ENCODE peak calls at places on chromosome 11, in five cellular contexts. N is K562, G is GM12891, M is H1, S is HepG2. E is an unnamed sample.
A peak's percentile ranks its signal among the peaks of the same experiment; 100 is the strongest.

GRCh38 chr11:36123353-36124220 is 165.6 kb downstream of the COMMD9 start:
- DNase-seq in M (no peak), G (no peak), N (no peak), S (no peak), E (no peak)

GRCh38 chr11:130531061-130531460 is 82.6 kb downstream of the ADAMTS15 start:
- DNase-seq in S (no peak), M (no peak), G (no peak), N (no peak), E (no peak)

GRCh38 chr11:45393826-45394225 is 107.7 kb upstream of the SYT13 start:
- DNase-seq in S (no peak), G (no peak), N (no peak), M (no peak), E (no peak)

GRCh38 chr11:96179905-96180304 is 163.1 kb downstream of the MAML2 start:
- DNase-seq in G (no peak), S (no peak), N (no peak), M (no peak), E (no peak)

GRCh38 chr11:93528757-93529639 is 14.2 kb downstream of the SMCO4 start:
- DNase-seq in G (no peak), N (no peak), S (no peak), M (no peak), E (no peak)

GRCh38 chr11:65573391-65574146 is 1.2 kb downstream of the FAM89B start:
- DNase-seq in M (no peak), N (no peak), S (no peak), G (no peak), E (no peak)

GRCh38 chr11:80960331-80961095 is 1519.7 kb upstream of the TENM4 start:
- DNase-seq in N (no peak), M (no peak), S (no peak), G (no peak), E (no peak)

GRCh38 chr11:1471736-1472135 is 14.8 kb downstream of the MOB2 start:
- DNase-seq in M (no peak), G (no peak), S (no peak), N (no peak), E (no peak)

GRCh38 chr11:2891901-2892214 is 6.3 kb upstream of the CDKN1C start:
- DNase-seq in M (no peak), G (no peak), S (peak; percentile 30), N (no peak), E (no peak)

GRCh38 chr11:134384406-134384805 is 27.6 kb downstream of the B3GAT1 start:
- DNase-seq in N (no peak), S (no peak), M (no peak), G (no peak), E (no peak)

GRCh38 chr11:110738641-110739040 is 26.4 kb upstream of the ARHGAP20 start:
- DNase-seq in S (no peak), M (no peak), G (no peak), N (no peak), E (no peak)

GRCh38 chr11:114219559-114220349 is 76.4 kb upstream of the NNMT start:
- DNase-seq in S (no peak), G (no peak), N (peak; percentile 62), M (no peak), E (no peak)

GRCh38 chr11:84289381-84289906 is 1003.3 kb upstream of the CCDC90B start:
- DNase-seq in N (no peak), G (peak; percentile 6), M (no peak), S (no peak), E (no peak)

GRCh38 chr11:2825886-2826678 is 59.5 kb downstream of the CDKN1C start:
- DNase-seq in M (peak; percentile 31), N (no peak), S (peak; percentile 60), G (no peak), E (no peak)

GRCh38 chr11:122170815-122171475 is 54.9 kb upstream of the BLID start:
- DNase-seq in S (no peak), G (no peak), M (no peak), N (no peak), E (no peak)

GRCh38 chr11:109303342-109303741 is 118.6 kb upstream of the C11orf87 start:
- DNase-seq in M (no peak), G (no peak), N (no peak), S (no peak), E (no peak)

GRCh38 chr11:127106142-127106541 is 105.6 kb upstream of the KIRREL3 start:
- DNase-seq in M (no peak), G (no peak), N (no peak), S (no peak), E (no peak)

GRCh38 chr11:123569387-123569786 is 85.0 kb downstream of the SCN3B start:
- DNase-seq in N (no peak), G (no peak), S (no peak), M (no peak), E (no peak)

GRCh38 chr11:112478806-112479205 is 218.1 kb upstream of the PLET1 start:
- DNase-seq in G (no peak), N (no peak), S (no peak), M (no peak), E (no peak)

GRCh38 chr11:104118105-104118762 is 45.7 kb downstream of the PDGFD start:
- DNase-seq in N (no peak), G (no peak), M (no peak), S (no peak), E (no peak)

GRCh38 chr11:77090373-77091111 is 12.1 kb upstream of the OMP start:
- DNase-seq in N (no peak), G (no peak), S (no peak), M (no peak), E (no peak)

GRCh38 chr11:57641426-57641825 is 8.3 kb downstream of the YPEL4 start:
- DNase-seq in N (peak; percentile 52), G (no peak), S (peak; percentile 47), M (no peak), E (no peak)

GRCh38 chr11:46762248-46762647 is 43.2 kb downstream of the F2 start:
- DNase-seq in N (no peak), G (no peak), M (no peak), S (no peak), E (no peak)

GRCh38 chr11:104254347-104254746 is 90.4 kb upstream of the PDGFD start:
- DNase-seq in S (peak; percentile 24), N (peak; percentile 14), M (peak; percentile 65), G (peak; percentile 1), E (no peak)

GRCh38 chr11:76216536-76217326 is 10.4 kb upstream of the WNT11 start:
- DNase-seq in N (no peak), S (no peak), M (no peak), G (no peak), E (no peak)

GRCh38 chr11:67698247-67698646 is 23.8 kb upstream of the ALDH3B2 start:
- DNase-seq in S (peak; percentile 49), N (peak; percentile 30), M (no peak), G (no peak), E (peak; percentile 20)

GRCh38 chr11:73227571-73228211 is 9.6 kb downstream of the P2RY2 start:
- DNase-seq in M (no peak), S (no peak), G (no peak), N (peak; percentile 39), E (no peak)

DNA sequence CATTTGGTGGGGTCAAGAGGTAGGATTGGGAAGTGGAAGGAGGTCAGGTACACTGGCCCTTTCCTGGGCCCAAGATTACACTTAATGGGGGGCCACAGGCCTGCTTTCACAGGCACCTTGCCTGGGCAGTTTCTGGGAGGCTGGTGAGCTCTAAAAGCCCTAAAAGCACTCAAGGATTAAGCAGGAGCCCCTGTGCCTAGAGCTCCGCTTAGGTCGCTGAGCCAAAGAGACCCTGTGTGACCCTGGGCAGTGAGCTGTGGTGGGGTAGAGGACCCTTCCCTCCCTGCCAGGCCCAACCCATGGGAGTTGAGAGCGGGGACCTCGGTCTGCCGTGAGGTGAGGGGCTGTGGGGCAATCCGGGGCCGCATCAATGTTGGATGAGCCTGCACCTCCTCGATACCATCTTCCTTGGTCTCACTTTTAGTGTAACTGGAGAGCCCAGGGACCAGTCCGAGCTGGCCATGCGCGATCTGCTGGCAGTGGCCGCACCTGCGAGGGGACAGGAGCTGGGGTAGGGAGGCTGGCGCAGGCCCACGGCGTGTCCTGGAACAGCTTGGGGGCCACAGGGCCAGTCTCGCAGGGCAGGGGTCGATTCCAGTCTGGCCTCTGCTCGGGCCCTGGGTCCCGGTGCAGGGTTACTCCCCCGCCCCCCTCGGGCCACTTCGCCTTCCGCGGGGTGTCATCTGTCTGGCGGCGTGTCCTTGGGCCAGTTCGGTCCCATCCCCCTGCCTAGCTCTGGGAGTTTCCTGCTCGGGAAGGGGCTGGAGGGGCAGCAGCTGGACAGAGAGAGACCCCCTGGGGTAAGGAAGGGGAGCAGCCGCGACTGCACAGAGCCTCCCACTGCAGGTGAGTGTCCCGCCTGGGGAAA is 44.3 kb downstream of the EIF3F start:
- DNase-seq in M (no peak), G (no peak), N (no peak), S (no peak), E (no peak)
- TF ChIP-seq POLR2AphosphoS5 in M (no peak), G (no peak), N (no peak), S (no peak), E (no peak)

DNA sequence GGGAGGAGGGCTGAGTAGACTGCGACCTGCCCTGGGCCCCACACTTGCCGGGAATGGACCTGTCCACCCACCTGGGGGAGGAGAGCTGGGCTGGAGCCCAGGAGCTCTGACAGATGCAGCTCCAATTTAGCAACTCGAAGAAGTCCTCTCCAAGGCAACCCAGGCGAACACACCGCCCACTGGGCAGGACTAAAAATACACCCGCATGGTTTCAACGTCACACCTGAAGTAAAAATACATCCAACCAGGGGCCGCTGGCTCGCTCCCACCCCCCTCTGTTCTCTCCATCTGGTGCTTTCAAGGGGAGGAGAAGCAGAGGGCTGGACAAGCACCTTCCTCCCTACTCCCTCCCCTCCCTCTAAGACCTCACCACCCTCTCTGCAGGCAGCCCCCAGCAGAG is 119.9 kb downstream of the FEZ1 start:
- DNase-seq in S (no peak), M (no peak), N (no peak), G (no peak), E (no peak)
- TF ChIP-seq TAF1 in S (no peak), M (no peak), N (no peak), G (no peak), E (no peak)

GRCh38 chr11:118247041-118247440 is 5.1 kb downstream of the MPZL3 start:
- DNase-seq in G (no peak), M (no peak), S (peak; percentile 60), N (no peak), E (no peak)

GRCh38 chr11:118252688-118253087 is 523 bp upstream of the MPZL3 start:
- DNase-seq in N (no peak), G (no peak), S (no peak), M (no peak), E (no peak)

DNA sequence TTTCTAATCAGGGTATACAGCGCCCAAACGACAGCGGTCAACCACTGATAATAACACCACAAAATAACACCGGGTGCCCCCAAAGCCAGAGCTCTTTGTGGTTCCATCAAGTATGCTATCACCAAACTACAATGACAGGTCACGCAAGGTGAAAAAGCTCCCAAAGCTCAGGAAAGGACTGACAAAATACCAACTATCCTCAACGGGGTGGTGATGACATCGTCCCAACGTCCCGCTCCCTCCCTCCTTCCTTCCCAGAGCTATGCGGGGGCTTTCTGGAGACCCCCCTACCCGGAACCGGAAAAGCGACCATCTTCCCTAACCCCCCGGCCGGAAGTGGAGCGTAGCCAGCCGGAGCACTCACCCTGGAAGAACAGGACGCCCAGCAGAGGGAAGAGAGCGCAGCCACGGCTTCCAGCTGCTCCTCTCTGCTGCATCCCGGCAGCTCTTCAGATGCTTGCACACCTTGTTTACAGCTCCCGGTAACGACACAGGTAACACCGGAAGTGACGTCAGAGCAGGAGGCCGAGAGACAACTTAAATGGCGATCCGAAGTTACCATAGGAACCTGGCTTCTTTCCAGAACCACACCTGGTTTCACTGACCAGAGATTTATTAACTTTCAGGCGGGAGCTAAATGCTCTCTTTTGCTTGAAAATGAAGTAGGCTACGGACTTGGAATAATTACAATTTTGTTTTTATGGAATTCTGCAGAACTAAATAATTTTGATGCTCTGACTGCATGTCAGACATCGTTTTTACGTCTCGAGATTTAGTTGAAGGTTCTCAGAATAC is at the start of gene MPZL3:
- DNase-seq in N (peak; percentile 80), S (peak; percentile 91), M (peak; percentile 29), G (peak; percentile 54), E (peak; percentile 53)
- TF ChIP-seq POLR2AphosphoS5 in N (no peak), S (peak; percentile 71), M (peak; percentile 80), G (peak; percentile 80), E (no peak)

GRCh38 chr11:115919341-115920086 is 415.3 kb upstream of the CADM1 start:
- DNase-seq in M (no peak), G (no peak), N (no peak), S (no peak), E (no peak)
- TF ChIP-seq TAF1 in M (no peak), G (no peak), N (no peak), S (no peak), E (peak; percentile 53)

E was measured in GM12892.